ENCODE peak calls at places on chromosomes 4 and X, in eight cellular contexts. Q, P, D, K, X, J, R and I are unnamed samples. For H3K9me3 and H3K4me1, the result is how much of the 10 kb centered on the place peaks cover.

GRCh38 chr4:81648576-81649272 is 177.0 kb upstream of the RASGEF1B start:
- DNase-seq in K (no peak), X (peak), R (no peak), J (no peak), D (no peak), Q (no peak), P (no peak), I (no peak)

GRCh38 chr4:7019367-7019766 is 23.8 kb upstream of the TADA2B start:
- DNase-seq in R (no peak), J (no peak), P (no peak), K (no peak), D (no peak), Q (no peak), X (no peak), I (no peak)

GRCh38 chr4:24598025-24598424 is 13.7 kb upstream of the DHX15 start:
- DNase-seq in D (no peak), Q (peak), K (no peak), R (no peak), J (no peak), P (no peak), X (no peak), I (peak)

GRCh38 chrX:70041993-70042392 is 7.7 kb downstream of the AWAT2 start:
- DNase-seq in D (no peak), P (no peak), Q (no peak), K (no peak), R (no peak), X (no peak), J (no peak), I (no peak)

GRCh38 chrX:134484039-134484438 is 24.1 kb downstream of the HPRT1 start:
- DNase-seq in K (no peak), J (no peak), R (peak), X (peak), Q (no peak), P (no peak), D (no peak), I (no peak)

GRCh38 chr4:48623182-48623780 is 133.2 kb downstream of the ZAR1 start:
- DNase-seq in K (no peak), J (no peak), P (no peak), Q (no peak), R (no peak), D (no peak), X (no peak), I (no peak)

GRCh38 chr4:34181311-34181808 is 2063.0 kb downstream of the ARAP2 start:
- DNase-seq in D (no peak), R (peak), X (peak), P (no peak), Q (no peak), J (no peak), K (no peak), I (no peak)

GRCh38 chrX:132876509-132876837 is 82.0 kb downstream of the HS6ST2 start:
- DNase-seq in R (no peak), J (no peak), P (no peak), X (no peak), K (no peak), D (no peak), Q (no peak), I (no peak)

GRCh38 chr4:183721207-183722081 is 62.4 kb downstream of the TRAPPC11 start:
- DNase-seq in K (peak), P (no peak), X (peak), R (peak), D (no peak), Q (peak), J (no peak), I (peak)

GRCh38 chrX:46929439-46930018 is 17.3 kb downstream of the JADE3 start:
- DNase-seq in J (no peak), Q (no peak), K (no peak), D (no peak), R (peak), X (peak), P (no peak), I (no peak)

GRCh38 chr4:8392591-8393190 is 47.8 kb downstream of the ACOX3 start:
- DNase-seq in Q (no peak), J (no peak), D (no peak), X (no peak), R (peak), P (no peak), K (no peak), I (no peak)

GRCh38 chrX:154373340-154374306 is 811 bp downstream of the FLNA start:
- DNase-seq in R (peak), K (peak), D (no peak), J (peak), Q (peak), X (peak), P (peak), I (peak)

GRCh38 chr4:38387348-38387747 is 276.7 kb upstream of the KLF3 start:
- DNase-seq in K (peak), J (peak), Q (peak), R (peak), P (peak), X (peak), D (no peak), I (peak)

GRCh38 chrX:10444204-10444603 is 176.2 kb downstream of the MID1 start:
- DNase-seq in Q (no peak), X (no peak), R (no peak), P (no peak), J (no peak), K (no peak), D (no peak), I (no peak)

GRCh38 chr4:33616121-33616520 is 2628.2 kb downstream of the ARAP2 start:
- DNase-seq in X (no peak), R (no peak), J (no peak), Q (no peak), D (no peak), P (no peak), K (no peak), I (no peak)

GRCh38 chrX:154506483-154507332 is 9.3 kb downstream of the FAM3A start:
- DNase-seq in D (no peak), Q (no peak), K (no peak), J (no peak), R (no peak), P (no peak), X (no peak), I (no peak)

GRCh38 chrX:46117234-46117633 is 428.0 kb downstream of the ZNF674 start:
- DNase-seq in R (no peak), X (no peak), Q (no peak), P (no peak), D (no peak), K (no peak), J (no peak), I (no peak)

GRCh38 chr4:113540859-113541258 is 220.7 kb downstream of the CAMK2D start:
- DNase-seq in P (no peak), J (no peak), D (no peak), R (peak), K (no peak), X (peak), Q (no peak), I (no peak)

GRCh38 chr4:60805500-60806313 is 394.4 kb upstream of the ADGRL3 start:
- DNase-seq in D (no peak), X (peak), R (peak), K (no peak), Q (no peak), P (no peak), J (no peak), I (no peak)

DNA sequence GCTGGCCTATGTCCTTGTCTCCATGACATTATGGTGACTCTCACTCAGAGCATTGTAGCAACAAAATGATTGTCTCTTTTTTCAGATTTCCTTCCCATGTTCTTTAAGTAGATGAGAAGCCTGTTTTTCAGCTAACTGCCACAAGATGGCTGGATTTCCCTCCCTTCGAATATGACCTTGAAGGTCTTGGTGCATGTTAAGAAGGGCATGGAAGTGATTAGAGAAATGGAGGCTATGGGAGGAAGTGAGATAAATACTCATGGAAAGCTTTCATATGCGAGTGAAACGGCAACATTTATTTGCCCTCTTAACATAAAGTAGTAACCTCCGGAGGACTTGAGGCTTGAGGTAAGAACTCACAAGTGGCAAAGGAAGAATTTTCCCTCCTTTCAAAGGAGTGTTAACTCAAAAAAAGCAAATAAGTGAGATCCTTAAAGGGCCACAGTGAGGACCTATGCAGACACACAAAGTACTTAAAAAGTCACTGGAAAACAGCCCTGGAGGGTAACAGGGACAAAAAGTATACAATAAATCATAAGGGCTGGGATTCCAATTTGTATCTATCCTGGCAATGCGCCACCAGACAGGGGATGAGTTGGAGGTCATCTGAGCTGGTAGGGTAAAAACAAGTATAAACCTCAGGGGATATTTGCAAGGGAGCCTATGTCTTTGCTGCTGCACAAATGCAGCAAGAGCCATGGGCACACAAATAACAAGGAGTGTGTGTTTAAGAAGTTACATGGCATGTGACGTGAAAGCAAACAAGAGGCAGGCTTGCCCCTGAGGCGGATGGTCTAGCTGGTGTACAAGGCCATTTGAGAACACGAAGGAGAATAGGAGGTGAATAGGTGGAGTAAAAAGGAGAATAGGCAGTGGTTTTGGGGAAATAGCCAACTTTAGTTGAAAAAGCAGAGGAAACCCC is 96.2 kb downstream of the CPE start:
- DNase-seq in D (no peak), K (no peak), J (no peak), X (no peak), R (no peak), Q (no peak), P (no peak), I (no peak)
- H3K9me3 ChIP-seq in D (under half), K (under half), J (under half), X (under half), R (under half), Q (under half), P (under half), I (under half)

DNA sequence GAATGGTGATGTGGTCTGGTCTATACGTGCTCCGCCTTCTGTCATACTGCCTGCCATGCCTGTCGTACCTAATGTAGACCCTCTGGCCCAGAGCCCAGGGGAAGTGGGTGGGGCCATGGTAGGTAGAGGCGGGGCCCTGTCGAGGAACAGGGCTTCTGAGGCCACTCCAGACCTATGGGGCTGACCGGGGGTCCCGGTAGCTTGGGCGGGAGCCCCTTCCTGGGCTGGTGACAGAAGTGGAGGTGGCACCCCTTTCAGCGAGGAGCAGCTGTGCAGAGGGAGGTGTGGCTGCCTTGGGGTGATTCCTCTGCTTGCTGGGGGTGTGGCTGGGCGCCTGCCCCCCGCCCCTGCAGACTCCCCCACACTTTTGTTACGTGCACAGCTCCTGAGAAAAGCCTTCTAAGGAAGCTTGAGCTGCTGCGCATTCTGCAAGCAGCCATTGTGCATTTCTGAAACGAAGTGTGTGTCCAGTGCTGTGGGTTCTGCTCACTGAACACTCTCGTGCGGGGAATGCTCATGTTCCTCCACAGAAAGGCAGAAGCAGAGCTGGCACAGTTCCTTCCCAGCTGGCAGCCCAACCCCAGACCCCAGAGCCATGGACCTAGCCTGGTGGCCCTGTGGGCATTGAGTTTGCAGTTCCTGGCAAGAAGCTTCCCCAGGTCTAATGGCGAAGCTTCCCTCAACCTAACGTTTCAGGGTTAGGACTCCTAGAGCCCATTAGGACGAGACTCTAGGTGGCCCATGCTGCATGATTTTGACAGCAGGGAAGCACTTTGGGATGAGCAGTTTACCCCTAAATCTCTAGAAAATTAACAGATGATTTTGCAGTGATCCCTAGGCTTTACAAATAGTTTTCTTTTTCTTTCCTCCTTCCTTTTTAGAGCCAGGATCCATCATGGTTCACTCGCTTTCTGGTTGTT is 72.7 kb upstream of the HGFAC start:
- DNase-seq in K (no peak), D (no peak), Q (no peak), R (no peak), P (no peak), J (no peak), X (peak), I (no peak)
- H3K4me1 ChIP-seq in K (under half), D (under half), Q (under half), R (under half), P (under half), J (under half), X (under half), I (under half)

GRCh38 chr4:97942137-97942536 is 201.1 kb downstream of the STPG2 start:
- DNase-seq in Q (no peak), K (no peak), P (no peak), J (no peak), R (no peak), X (no peak), D (no peak), I (no peak)
- H3K9me3 ChIP-seq in Q (under half), K (under half), P (under half), J (under half), R (under half), X (under half), D (under half), I (under half)

DNA sequence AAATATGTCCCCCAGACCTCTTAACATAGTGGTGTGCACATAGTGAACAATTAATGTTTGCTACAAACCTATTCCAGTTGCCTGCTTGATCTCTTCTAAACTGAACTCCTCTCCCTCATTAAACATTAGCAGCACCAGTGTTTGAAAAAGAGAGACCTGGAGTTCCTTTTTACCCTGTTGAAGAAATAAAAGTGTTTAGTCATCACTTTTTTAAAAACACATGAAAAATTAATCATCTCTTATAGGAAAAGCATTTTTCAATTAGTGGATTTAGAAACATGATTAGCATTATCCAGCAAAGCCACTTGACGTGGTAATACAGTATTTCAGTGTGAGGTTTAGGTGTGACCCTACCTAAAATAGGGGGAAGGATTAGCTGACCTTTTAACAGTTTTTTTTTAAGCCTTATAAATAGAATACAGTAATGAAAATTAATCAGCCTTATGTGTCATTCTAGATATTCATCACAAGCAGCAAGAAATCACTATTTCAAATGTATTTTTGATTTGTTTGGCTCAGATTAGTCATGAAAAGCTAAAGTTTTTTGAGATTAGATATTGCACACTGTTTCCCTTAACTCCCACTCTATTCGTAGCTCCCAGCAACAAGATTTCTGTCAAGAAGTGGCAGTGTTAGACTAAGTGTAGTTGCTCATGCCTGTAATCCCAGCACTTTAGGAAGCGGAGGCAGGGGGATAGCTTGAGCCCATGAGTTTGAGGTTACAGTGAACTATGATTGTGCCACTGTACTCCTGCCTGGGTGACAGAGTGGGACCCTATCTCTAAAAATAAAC is 26.2 kb downstream of the CUL4B start:
- DNase-seq in X (no peak), D (no peak), J (no peak), R (peak), K (no peak), Q (no peak), P (no peak), I (no peak)
- H3K4me1 ChIP-seq in X (under half), D (under half), J (under half), R (under half), K (under half), Q (under half), P (under half), I (under half)

GRCh38 chr4:167581449-167581965 is 347.2 kb upstream of the SPOCK3 start:
- DNase-seq in P (no peak), Q (no peak), D (no peak), X (no peak), J (no peak), R (no peak), K (peak), I (no peak)

GRCh38 chr4:167587361-167587760 is 353.1 kb upstream of the SPOCK3 start:
- DNase-seq in K (no peak), Q (no peak), J (no peak), P (no peak), R (no peak), X (no peak), D (no peak), I (no peak)
- H3K9me3 ChIP-seq in K (under half), Q (under half), J (under half), P (under half), R (under half), X (under half), D (under half), I (under half)

DNA sequence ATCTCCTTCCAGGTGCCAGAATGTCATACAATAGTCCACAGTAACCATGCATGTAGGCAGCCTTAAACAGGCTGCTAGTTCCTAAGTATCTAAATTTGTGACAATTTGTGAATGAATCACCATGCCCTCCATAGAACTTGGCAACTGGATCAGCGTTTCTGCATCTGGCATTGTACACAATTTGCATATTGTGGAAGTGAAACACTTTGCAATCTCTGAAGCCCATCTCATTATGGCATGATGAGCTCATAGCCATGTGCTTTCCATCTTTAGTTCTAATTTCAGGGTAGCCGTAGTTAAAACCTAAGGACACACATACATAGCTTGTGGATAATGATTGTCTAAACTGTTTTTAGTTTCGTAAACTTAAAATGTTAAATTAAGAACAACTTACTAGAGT is 573.6 kb downstream of the PPP4R3C start:
- DNase-seq in X (no peak), K (no peak), Q (no peak), J (no peak), D (no peak), P (no peak), R (peak), I (no peak)
- H3K4me1 ChIP-seq in X (under half), K (under half), Q (under half), J (under half), D (under half), P (under half), R (under half), I (under half)

GRCh38 chrX:148337873-148338272 is 162.5 kb upstream of the AFF2 start:
- DNase-seq in R (no peak), Q (no peak), X (no peak), K (no peak), D (no peak), P (no peak), J (no peak), I (no peak)
- H3K9me3 ChIP-seq in R (under half), Q (under half), X (under half), K (under half), D (under half), P (under half), J (under half), I (under half)